ENCODE peak calls at places on chromosome 7, in four cellular contexts. One of them, this sample, is unnamed.

GRCh38 chr7:21548491-21548890 is 5.7 kb downstream of the DNAH11 start:
- DNase-seq in IMR-90: no peak
- DNase-seq in H7: no peak
- DNase-seq in OCI-M1: no peak
- DNase-seq in this sample: no peak

GRCh38 chr7:1019789-1020610 is 24.3 kb upstream of the GPR146 start:
- DNase-seq in IMR-90: no peak
- DNase-seq in OCI-M1: no peak
- DNase-seq in H7: no peak
- DNase-seq in this sample: no peak

GRCh38 chr7:22354462-22354861 is 2.5 kb downstream of the RAPGEF5 start:
- DNase-seq in H7: no peak
- DNase-seq in OCI-M1: no peak
- DNase-seq in IMR-90: no peak
- DNase-seq in this sample: no peak

GRCh38 chr7:150716368-150716767 is at the start of gene GIMAP1:
- DNase-seq in IMR-90: no peak
- DNase-seq in OCI-M1: peak; percentile 29
- DNase-seq in H7: no peak
- DNase-seq in this sample: peak; percentile 84

GRCh38 chr7:46775020-46775419 is 806.9 kb downstream of the TNS3 start:
- DNase-seq in H7: no peak
- DNase-seq in IMR-90: no peak
- DNase-seq in OCI-M1: no peak
- DNase-seq in this sample: no peak

GRCh38 chr7:85025312-85025756 is 161.5 kb downstream of the SEMA3D start:
- DNase-seq in H7: no peak
- DNase-seq in IMR-90: no peak
- DNase-seq in OCI-M1: no peak
- DNase-seq in this sample: no peak

GRCh38 chr7:135620980-135621850 is 41.1 kb upstream of the STMP1 start:
- DNase-seq in H7: peak; percentile 48
- DNase-seq in IMR-90: peak; percentile 91
- DNase-seq in OCI-M1: peak; percentile 71
- DNase-seq in this sample: peak; percentile 75

GRCh38 chr7:107505997-107506682 is 36.3 kb downstream of the GPR22 start:
- DNase-seq in IMR-90: peak; percentile 16
- DNase-seq in OCI-M1: no peak
- DNase-seq in H7: no peak
- DNase-seq in this sample: no peak

GRCh38 chr7:147509859-147510542 is 1080.6 kb upstream of the C7orf33 start:
- DNase-seq in OCI-M1: no peak
- DNase-seq in H7: no peak
- DNase-seq in IMR-90: peak; percentile 55
- DNase-seq in this sample: no peak

GRCh38 chr7:137928626-137929025 is 73.3 kb downstream of the CREB3L2 start:
- DNase-seq in IMR-90: no peak
- DNase-seq in OCI-M1: no peak
- DNase-seq in H7: no peak
- DNase-seq in this sample: no peak

GRCh38 chr7:936131-937054 is 18.1 kb downstream of the ADAP1 start:
- DNase-seq in IMR-90: peak; percentile 28
- DNase-seq in H7: no peak
- DNase-seq in OCI-M1: no peak
- DNase-seq in this sample: no peak

GRCh38 chr7:119482209-119482608 is 790.8 kb upstream of the KCND2 start:
- DNase-seq in OCI-M1: peak; percentile 72
- DNase-seq in IMR-90: no peak
- DNase-seq in H7: peak; percentile 28
- DNase-seq in this sample: peak; percentile 20

GRCh38 chr7:149427096-149427680 is 33.7 kb downstream of the ZNF777 start:
- DNase-seq in IMR-90: no peak
- DNase-seq in OCI-M1: no peak
- DNase-seq in H7: no peak
- DNase-seq in this sample: no peak

GRCh38 chr7:116399808-116400207 is 99.7 kb upstream of the CAV2 start:
- DNase-seq in IMR-90: peak; percentile 64
- DNase-seq in OCI-M1: no peak
- DNase-seq in H7: no peak
- DNase-seq in this sample: no peak

GRCh38 chr7:28955723-28956607 is 2.2 kb downstream of the TRIL start:
- DNase-seq in OCI-M1: peak; percentile 75
- DNase-seq in IMR-90: peak; percentile 4
- DNase-seq in H7: peak; percentile 92
- DNase-seq in this sample: no peak

GRCh38 chr7:51162724-51163329 is 153.8 kb downstream of the COBL start:
- DNase-seq in H7: peak; percentile 56
- DNase-seq in OCI-M1: peak; percentile 71
- DNase-seq in IMR-90: peak; percentile 75
- DNase-seq in this sample: peak; percentile 77

GRCh38 chr7:14377646-14378266 is 388.3 kb upstream of the ETV1 start:
- DNase-seq in OCI-M1: no peak
- DNase-seq in IMR-90: peak; percentile 63
- DNase-seq in H7: no peak
- DNase-seq in this sample: no peak

GRCh38 chr7:39271386-39271785 is 293.7 kb downstream of the POU6F2 start:
- DNase-seq in H7: peak; percentile 34
- DNase-seq in IMR-90: no peak
- DNase-seq in OCI-M1: no peak
- DNase-seq in this sample: no peak

GRCh38 chr7:3955026-3955425 is 654.0 kb downstream of the SDK1 start:
- DNase-seq in IMR-90: no peak
- DNase-seq in OCI-M1: no peak
- DNase-seq in H7: no peak
- DNase-seq in this sample: no peak

GRCh38 chr7:157297071-157297638 is 39.6 kb upstream of the DNAJB6 start:
- DNase-seq in IMR-90: no peak
- DNase-seq in OCI-M1: no peak
- DNase-seq in H7: peak; percentile 65
- DNase-seq in this sample: no peak

GRCh38 chr7:153616808-153617207 is 435.4 kb upstream of the DPP6 start:
- DNase-seq in OCI-M1: no peak
- DNase-seq in H7: peak; percentile 18
- DNase-seq in IMR-90: no peak
- DNase-seq in this sample: no peak

This sample was measured in KBM-7.